ENCODE peak calls at places on chromosome 3, in seven cellular contexts. X is heart right ventricle; W is GDM1; K is A549; G is activated CD4-positive, alpha-beta T cell treated with anti-CD3 and anti-CD28 coated beads, Interleukin-2, amount 50 U/mL, for 1 hour; R is effector CD4-positive, alpha-beta T cell; I is substantia nigra. F is an unnamed sample.
A peak's percentile ranks its signal among the peaks of the same experiment; 100 is the strongest.

GRCh38 chr3:8767667-8768363 is 1.6 kb downstream of the OXTR start:
- DNase-seq in R (no peak), G (no peak), I (no peak), K (no peak), X (no peak), W (no peak), F (no peak)

GRCh38 chr3:13451301-13451673 is 28.8 kb upstream of the HDAC11 start:
- DNase-seq in W (no peak), R (peak; percentile 19), X (no peak), G (peak; percentile 18), K (no peak), I (no peak), F (no peak)

GRCh38 chr3:45225465-45226205 is 452 bp downstream of the TMEM158 start:
- DNase-seq in X (no peak), R (peak; percentile 3), I (no peak), W (no peak), K (no peak), G (peak; percentile 36), F (peak; percentile 32)

GRCh38 chr3:43161684-43162512 is 56.0 kb upstream of the POMGNT2 start:
- DNase-seq in X (no peak), G (no peak), K (no peak), W (peak; percentile 12), I (no peak), R (no peak), F (peak; percentile 58)

GRCh38 chr3:47096955-47097354 is 67.0 kb downstream of the SETD2 start:
- DNase-seq in I (no peak), R (no peak), G (no peak), X (no peak), W (no peak), K (no peak), F (no peak)

GRCh38 chr3:107431048-107431297 is 53.7 kb downstream of the CCDC54 start:
- DNase-seq in W (peak; percentile 19), I (peak; percentile 39), K (no peak), R (peak; percentile 5), G (no peak), X (peak; percentile 34), F (peak; percentile 65)

GRCh38 chr3:8937064-8938020 is 25.9 kb downstream of the RAD18 start:
- DNase-seq in K (peak; percentile 57), R (no peak), W (no peak), I (no peak), X (no peak), G (no peak), F (peak; percentile 59)

GRCh38 chr3:148075829-148076716 is 621.6 kb upstream of the AGTR1 start:
- DNase-seq in R (no peak), X (no peak), K (peak; percentile 6), I (peak; percentile 8), W (no peak), G (no peak), F (peak; percentile 38)

GRCh38 chr3:22308866-22309265 is 557.9 kb upstream of the ZNF385D start:
- DNase-seq in W (no peak), K (no peak), G (no peak), X (no peak), R (no peak), I (no peak), F (no peak)

GRCh38 chr3:2458816-2459215 is 360.1 kb downstream of the CNTN4 start:
- DNase-seq in R (no peak), G (no peak), K (no peak), X (no peak), I (no peak), W (no peak), F (no peak)

GRCh38 chr3:48623851-48624547 is 2.4 kb upstream of the TMEM89 start:
- DNase-seq in K (no peak), W (no peak), I (no peak), X (no peak), R (no peak), G (no peak), F (no peak)

GRCh38 chr3:140742116-140742515 is 64.3 kb downstream of the TRIM42 start:
- DNase-seq in W (no peak), K (no peak), R (no peak), G (no peak), X (no peak), I (no peak), F (no peak)

GRCh38 chr3:39657075-39657474 is 152.3 kb upstream of the MYRIP start:
- DNase-seq in R (no peak), I (no peak), W (no peak), G (no peak), K (no peak), X (no peak), F (no peak)

GRCh38 chr3:161403251-161403650 is 31.9 kb upstream of the SPTSSB start:
- DNase-seq in I (no peak), K (no peak), W (no peak), R (no peak), G (no peak), X (no peak), F (no peak)

F was measured in Caki2.